ENCODE peak calls at places on chromosomes 13 and 19, in seven cellular contexts. E is thoracic aorta, X is AG04449, N is B cell, G is IMR-90, U is uterus, H is progenitor cell of endocrine pancreas. W is an unnamed sample.

GRCh38 chr13:42575938-42576337 is 2.0 kb downstream of the TNFSF11 start:
- DNase-seq in E (no peak), X (no peak), N (no peak), G (no peak), U (no peak), H (no peak), W (no peak)

GRCh38 chr13:52749446-52749845 is 9.8 kb upstream of the CNMD start:
- DNase-seq in E (no peak), X (no peak), N (no peak), G (no peak), U (no peak), H (no peak), W (no peak)

GRCh38 chr19:51327066-51327985 is 14.6 kb downstream of the VSIG10L start:
- DNase-seq in E (no peak), X (no peak), N (no peak), G (peak; percentile 17), U (no peak), H (no peak), W (peak; percentile 67)

GRCh38 chr19:7868671-7869452 is 5.3 kb downstream of the PRR36 start:
- DNase-seq in E (no peak), X (no peak), N (peak; percentile 75), G (peak; percentile 44), U (peak; percentile 51), H (peak; percentile 64), W (peak; percentile 87)

GRCh38 chr19:15249912-15250634 is 17.8 kb upstream of the EPHX3 start:
- DNase-seq in E (peak; percentile 48), X (peak; percentile 86), N (no peak), G (peak; percentile 95), U (peak; percentile 66), H (no peak), W (peak; percentile 52)

GRCh38 chr13:60612593-60612992 is 215.6 kb downstream of the TDRD3 start:
- DNase-seq in E (no peak), X (no peak), N (no peak), G (no peak), U (no peak), H (no peak), W (no peak)

GRCh38 chr13:98385591-98385990 is 191.3 kb downstream of the STK24 start:
- DNase-seq in E (no peak), X (no peak), N (no peak), G (no peak), U (no peak), H (no peak), W (no peak)

GRCh38 chr19:55096061-55096701 is 20.5 kb downstream of the EPS8L1 start:
- DNase-seq in E (no peak), X (no peak), N (no peak), G (no peak), U (no peak), H (no peak), W (no peak)

GRCh38 chr13:41631296-41631965 is 174.1 kb downstream of the RGCC start:
- DNase-seq in E (no peak), X (no peak), N (no peak), G (peak; percentile 88), U (no peak), H (no peak), W (no peak)

GRCh38 chr19:57903298-57904174 is 12.9 kb downstream of the ZNF417 start:
- DNase-seq in E (no peak), X (peak; percentile 9), N (no peak), G (peak; percentile 53), U (no peak), H (no peak), W (no peak)

GRCh38 chr13:98998831-98999634 is 21.2 kb upstream of the DOCK9 start:
- DNase-seq in E (no peak), X (no peak), N (no peak), G (no peak), U (no peak), H (no peak), W (no peak)

GRCh38 chr13:98216135-98216565 is 39.1 kb upstream of the RNF113B start:
- DNase-seq in E (no peak), X (no peak), N (no peak), G (peak; percentile 93), U (peak; percentile 32), H (no peak), W (no peak)

GRCh38 chr13:62613819-62614218 is 1198.2 kb upstream of the PCDH20 start:
- DNase-seq in E (no peak), X (no peak), N (no peak), G (no peak), U (no peak), H (no peak), W (no peak)

GRCh38 chr13:72208112-72208645 is 341.2 kb upstream of the DACH1 start:
- DNase-seq in E (no peak), X (no peak), N (no peak), G (no peak), U (no peak), H (no peak), W (no peak)

GRCh38 chr19:33110201-33110910 is 21.6 kb upstream of the WDR88 start:
- DNase-seq in E (no peak), X (peak; percentile 21), N (no peak), G (peak; percentile 87), U (no peak), H (no peak), W (no peak)

GRCh38 chr13:78609464-78610205 is 6.3 kb upstream of the POU4F1 start:
- DNase-seq in E (no peak), X (no peak), N (no peak), G (no peak), U (no peak), H (no peak), W (no peak)

GRCh38 chr19:33767898-33768413 is 28.7 kb upstream of the KCTD15 start:
- DNase-seq in E (no peak), X (no peak), N (no peak), G (peak; percentile 32), U (no peak), H (peak; percentile 84), W (peak; percentile 98)

GRCh38 chr13:83221256-83221655 is 661.0 kb downstream of the SLITRK1 start:
- DNase-seq in E (no peak), X (no peak), N (no peak), G (no peak), U (no peak), H (no peak), W (no peak)

GRCh38 chr13:31444266-31444862 is 244.6 kb downstream of the B3GLCT start:
- DNase-seq in E (no peak), X (no peak), N (no peak), G (no peak), U (no peak), H (no peak), W (no peak)

GRCh38 chr13:95579303-95579702 is 26.8 kb downstream of the CLDN10 start:
- DNase-seq in E (no peak), X (no peak), N (no peak), G (no peak), U (no peak), H (no peak), W (no peak)

GRCh38 chr13:79625517-79625916 is 144.6 kb downstream of the NDFIP2 start:
- DNase-seq in E (no peak), X (no peak), N (no peak), G (no peak), U (no peak), H (no peak), W (no peak)

GRCh38 chr13:79628463-79628862 is 147.5 kb downstream of the NDFIP2 start:
- DNase-seq in E (no peak), X (no peak), N (no peak), G (no peak), U (no peak), H (no peak), W (no peak)

GRCh38 chr13:79637086-79637763 is 156.3 kb downstream of the NDFIP2 start:
- DNase-seq in E (no peak), X (no peak), N (no peak), G (no peak), U (no peak), H (no peak), W (no peak)

GRCh38 chr13:79626924-79627323 is 146.0 kb downstream of the NDFIP2 start:
- DNase-seq in E (no peak), X (no peak), N (no peak), G (no peak), U (no peak), H (no peak), W (no peak)

GRCh38 chr13:79631260-79631659 is 150.3 kb downstream of the NDFIP2 start:
- DNase-seq in E (no peak), X (peak; percentile 23), N (no peak), G (peak; percentile 49), U (no peak), H (no peak), W (no peak)
- TF ChIP-seq CTCF in E (no peak), X (no peak), N (no peak), G (peak; percentile 12), U (no peak), H (peak; percentile 16), W (no peak)

GRCh38 chr19:18419195-18419698 is at the start of gene SSBP4:
- DNase-seq in E (no peak), X (no peak), N (peak; percentile 62), G (peak; percentile 70), U (peak; percentile 62), H (peak; percentile 73), W (peak; percentile 82)
- TF ChIP-seq CTCF in E (no peak), X (peak; percentile 24), N (peak; percentile 55), G (peak; percentile 50), U (peak; percentile 50), H (peak; percentile 63), W (no peak)

DNA sequence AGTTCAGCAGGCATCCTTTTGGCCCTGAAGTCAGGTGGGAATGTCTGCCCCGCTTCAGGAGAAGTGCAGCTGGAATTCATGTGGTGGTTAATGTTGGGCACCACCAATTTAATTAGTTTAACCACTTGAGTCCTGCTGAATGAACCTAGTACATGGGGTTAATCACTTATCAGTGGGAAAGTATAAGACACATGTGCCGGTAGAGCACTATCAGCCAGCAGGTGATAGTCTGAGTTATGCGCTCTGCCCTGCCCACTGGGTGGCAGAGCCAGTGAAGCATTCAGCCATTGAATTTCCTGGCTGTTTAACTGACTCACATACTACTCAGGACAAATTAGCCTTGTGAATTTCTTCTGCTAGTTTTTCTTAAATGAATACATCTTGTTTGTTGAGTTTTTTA is 789.7 kb upstream of the PRR20A start:
- DNase-seq in E (no peak), X (no peak), N (no peak), G (no peak), U (no peak), H (no peak), W (no peak)
- TF ChIP-seq CTCF in E (no peak), X (no peak), N (no peak), G (no peak), U (no peak), H (no peak), W (no peak)

DNA sequence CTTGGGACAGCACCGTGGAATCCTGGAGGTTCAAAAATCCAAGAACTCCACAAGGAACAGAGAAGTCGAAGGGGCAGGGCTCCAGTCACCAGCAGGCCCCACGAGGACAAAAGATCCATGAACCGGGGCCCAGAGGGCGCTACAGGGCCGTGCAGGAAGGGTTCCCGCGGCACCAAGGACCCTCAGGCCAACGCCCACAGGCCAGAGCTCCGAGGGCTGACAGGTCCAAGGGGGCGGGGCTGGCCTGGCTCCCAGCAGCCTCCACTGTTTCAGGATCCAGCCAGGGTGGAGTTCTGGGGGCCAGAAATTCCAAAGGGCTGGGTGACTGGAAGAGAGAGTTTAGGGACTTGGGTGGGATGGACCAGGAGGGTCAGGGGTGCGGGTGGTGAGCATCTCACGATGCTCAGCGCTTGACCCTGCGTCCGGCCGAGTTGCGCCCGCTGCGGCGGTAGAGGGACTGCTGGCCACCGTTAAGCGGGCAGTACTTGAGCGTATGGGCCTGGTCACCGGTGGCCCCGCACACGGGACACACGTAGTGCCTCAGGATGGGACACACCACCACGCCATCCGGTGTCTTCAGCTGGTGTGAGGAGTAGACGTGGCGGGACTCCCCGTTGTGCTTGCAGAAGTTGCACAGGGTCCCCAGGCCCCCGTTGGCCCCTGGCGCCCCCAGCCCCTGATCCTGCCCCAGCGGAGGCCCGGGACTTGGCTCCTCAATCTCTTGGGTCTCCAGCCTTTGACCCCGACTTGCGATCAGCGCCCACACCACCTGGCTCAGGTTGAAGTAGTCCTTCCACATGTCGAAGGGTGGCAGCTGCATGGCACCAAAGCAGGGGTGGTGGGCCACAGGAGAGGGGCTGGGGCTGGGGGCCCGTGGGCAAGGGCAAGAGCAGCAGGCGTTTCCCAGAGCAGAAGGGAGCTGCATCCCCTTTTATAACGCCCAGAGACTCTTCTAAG is at the start of gene NANOS2:
- DNase-seq in E (no peak), X (no peak), N (no peak), G (no peak), U (no peak), H (no peak), W (peak; percentile 51)
- TF ChIP-seq CTCF in E (no peak), X (no peak), N (no peak), G (no peak), U (no peak), H (peak; percentile 27), W (peak; percentile 19)

W was measured in nephron progenitor cell.